ENCODE peak calls at places on chromosomes 4 and X, in eight cellular contexts. C is stimulated activated CD4-positive, alpha-beta T cell treated with anti-CD3 and anti-CD28 coated beads, Interleukin-15, amount 100 ng/mL, for 24 hours; R is KBM-7; N is NT2/D1; F is WTC11; H is epithelial cell of prostate; O is memory B cell; T is upper lobe of right lung. Z is an unnamed sample.
A peak's percentile ranks its signal among the peaks of the same experiment; 100 is the strongest.

GRCh38 chr4:6878451-6879059 is 31.1 kb upstream of the TBC1D14 start:
- DNase-seq in C (no peak), O (no peak), R (no peak), N (no peak), F (no peak), H (peak; percentile 70), T (no peak), Z (no peak)

GRCh38 chr4:7622371-7622770 is 187.6 kb upstream of the PSAPL1 start:
- DNase-seq in C (no peak), N (no peak), T (no peak), H (no peak), F (no peak), O (no peak), R (no peak), Z (no peak)

GRCh38 chr4:89954906-89955305 is 60.3 kb downstream of the MMRN1 start:
- DNase-seq in C (no peak), N (no peak), F (no peak), R (no peak), O (no peak), H (no peak), T (no peak), Z (no peak)

GRCh38 chr4:121072836-121073362 is 564 bp upstream of the NDNF start:
- DNase-seq in R (no peak), N (no peak), F (peak; percentile 27), O (no peak), C (peak; percentile 14), T (peak; percentile 73), H (no peak), Z (no peak)

GRCh38 chrX:71509289-71509688 is 23.6 kb upstream of the OGT start:
- DNase-seq in T (no peak), N (no peak), H (no peak), R (no peak), C (no peak), O (no peak), F (no peak), Z (no peak)

GRCh38 chr4:1056671-1057402 is 45.4 kb downstream of the FGFRL1 start:
- DNase-seq in R (no peak), C (no peak), H (no peak), F (no peak), N (no peak), O (no peak), T (peak; percentile 46), Z (no peak)

GRCh38 chr4:39029752-39030694 is 2.2 kb downstream of the TMEM156 start:
- DNase-seq in F (no peak), R (peak; percentile 40), C (no peak), H (no peak), O (no peak), T (no peak), N (no peak), Z (no peak)

GRCh38 chrX:132375941-132376340 is 112.9 kb downstream of the MBNL3 start:
- DNase-seq in H (no peak), R (no peak), N (no peak), T (no peak), C (no peak), O (no peak), F (no peak), Z (no peak)

GRCh38 chr4:96097040-96097607 is 257.2 kb downstream of the PDHA2 start:
- DNase-seq in T (no peak), N (no peak), H (no peak), C (no peak), O (no peak), F (no peak), R (no peak), Z (no peak)

GRCh38 chr4:174592985-174593335 is 70.7 kb upstream of the HPGD start:
- DNase-seq in C (no peak), F (no peak), R (peak; percentile 50), H (no peak), T (no peak), O (no peak), N (no peak), Z (no peak)

GRCh38 chrX:127873637-127874036 is 178.6 kb downstream of the ACTRT1 start:
- DNase-seq in F (no peak), H (no peak), T (no peak), O (no peak), N (no peak), R (no peak), C (no peak), Z (no peak)

GRCh38 chr4:2797545-2798305 is 4.8 kb downstream of the SH3BP2 start:
- DNase-seq in R (no peak), H (no peak), F (no peak), C (peak; percentile 73), O (no peak), T (peak; percentile 65), N (no peak), Z (no peak)

GRCh38 chr4:75598390-75598789 is 31.9 kb downstream of the CDKL2 start:
- DNase-seq in R (no peak), F (no peak), H (no peak), O (no peak), N (no peak), C (no peak), T (no peak), Z (no peak)

GRCh38 chrX:37926700-37927099 is 79.3 kb upstream of the DYNLT3 start:
- DNase-seq in O (no peak), R (peak; percentile 52), T (no peak), N (no peak), F (no peak), H (no peak), C (no peak), Z (peak; percentile 51)

GRCh38 chrX:49838374-49838773 is 9.3 kb downstream of the PAGE4 start:
- DNase-seq in N (peak; percentile 16), H (no peak), C (peak; percentile 7), F (peak; percentile 24), O (peak; percentile 6), T (no peak), R (peak; percentile 65), Z (no peak)

GRCh38 chr4:123325241-123325681 is 71.3 kb upstream of the SPRY1 start:
- DNase-seq in H (no peak), N (no peak), R (peak; percentile 8), T (no peak), C (no peak), F (no peak), O (peak; percentile 18), Z (no peak)

GRCh38 chr4:52234539-52235174 is 183.6 kb downstream of the SPATA18 start:
- DNase-seq in C (no peak), H (no peak), N (peak; percentile 8), F (no peak), R (peak; percentile 20), O (no peak), T (no peak), Z (no peak)

GRCh38 chr4:27861802-27862201 is 1001.2 kb downstream of the STIM2 start:
- DNase-seq in C (no peak), T (no peak), F (no peak), R (no peak), O (no peak), N (no peak), H (no peak), Z (no peak)

GRCh38 chr4:78312989-78313753 is 238.4 kb upstream of the ANXA3 start:
- DNase-seq in H (no peak), F (no peak), O (no peak), C (no peak), T (no peak), R (no peak), N (no peak), Z (no peak)

GRCh38 chrX:7139202-7140081 is 8.1 kb upstream of the STS start:
- DNase-seq in F (no peak), O (no peak), C (no peak), R (no peak), H (no peak), T (no peak), N (no peak), Z (no peak)

GRCh38 chrX:103063918-103064434 is at the start of gene BEX1:
- DNase-seq in O (no peak), F (peak; percentile 68), H (no peak), T (peak; percentile 63), C (peak; percentile 50), N (peak; percentile 52), R (no peak), Z (peak; percentile 92)

GRCh38 chrX:74246524-74246923 is 57.5 kb upstream of the ZCCHC13 start:
- DNase-seq in C (no peak), O (no peak), R (no peak), H (no peak), N (no peak), T (no peak), F (no peak), Z (no peak)

GRCh38 chr4:148735432-148736155 is 293.4 kb upstream of the NR3C2 start:
- DNase-seq in C (peak; percentile 33), N (no peak), O (no peak), R (no peak), H (no peak), F (no peak), T (no peak), Z (no peak)

GRCh38 chr4:113699772-113700171 is 61.8 kb downstream of the CAMK2D start:
- DNase-seq in C (no peak), R (no peak), F (no peak), O (no peak), T (no peak), N (no peak), H (no peak), Z (no peak)

GRCh38 chr4:145935253-145936141 is 3.1 kb downstream of the ZNF827 start:
- DNase-seq in H (no peak), T (no peak), O (no peak), F (peak; percentile 52), R (peak; percentile 61), C (peak; percentile 19), N (peak; percentile 32), Z (peak; percentile 8)

GRCh38 chr4:37973481-37973880 is 13.3 kb downstream of the PTTG2 start:
- DNase-seq in N (no peak), R (no peak), O (no peak), F (no peak), T (no peak), H (no peak), C (no peak), Z (no peak)

Z was measured in NCI-H2081.